ENCODE peak calls at places on chromosomes 11 and 22, in eight cellular contexts. One of them, this sample, is unnamed. For H3K4me1, the result is how much of the 10 kb centered on the place peaks cover.

GRCh38 chr11:23336961-23337360 is 476.7 kb upstream of the CCDC179 start:
- DNase-seq in prostate gland: no peak
- DNase-seq in stomach: no peak
- DNase-seq in GM23338: no peak
- DNase-seq in spleen: no peak
- DNase-seq in K562: no peak
- DNase-seq in H1: no peak
- DNase-seq in sigmoid colon: no peak
- DNase-seq in this sample: no peak

GRCh38 chr11:47409440-47410403 is 1.3 kb downstream of the SLC39A13 start:
- DNase-seq in K562: no peak
- DNase-seq in prostate gland: no peak
- DNase-seq in sigmoid colon: no peak
- DNase-seq in spleen: peak
- DNase-seq in stomach: no peak
- DNase-seq in GM23338: no peak
- DNase-seq in H1: no peak
- DNase-seq in this sample: no peak

GRCh38 chr11:1041936-1042608 is 5.6 kb upstream of the MUC6 start:
- DNase-seq in sigmoid colon: peak
- DNase-seq in spleen: peak
- DNase-seq in K562: peak
- DNase-seq in GM23338: no peak
- DNase-seq in stomach: peak
- DNase-seq in H1: no peak
- DNase-seq in prostate gland: no peak
- DNase-seq in this sample: no peak

GRCh38 chr11:116065519-116065918 is 561.3 kb upstream of the CADM1 start:
- DNase-seq in GM23338: no peak
- DNase-seq in H1: no peak
- DNase-seq in spleen: no peak
- DNase-seq in prostate gland: no peak
- DNase-seq in stomach: no peak
- DNase-seq in K562: no peak
- DNase-seq in sigmoid colon: no peak
- DNase-seq in this sample: no peak

GRCh38 chr11:93072236-93072635 is 102.8 kb downstream of the MTNR1B start:
- DNase-seq in K562: no peak
- DNase-seq in H1: no peak
- DNase-seq in prostate gland: no peak
- DNase-seq in stomach: no peak
- DNase-seq in sigmoid colon: no peak
- DNase-seq in spleen: no peak
- DNase-seq in GM23338: peak
- DNase-seq in this sample: no peak

GRCh38 chr22:46578251-46578823 is 40.9 kb upstream of the CELSR1 start:
- DNase-seq in sigmoid colon: peak
- DNase-seq in prostate gland: no peak
- DNase-seq in stomach: no peak
- DNase-seq in H1: no peak
- DNase-seq in GM23338: no peak
- DNase-seq in K562: no peak
- DNase-seq in spleen: peak
- DNase-seq in this sample: no peak

GRCh38 chr11:9250139-9250582 is 15.0 kb downstream of the DENND5A start:
- DNase-seq in prostate gland: no peak
- DNase-seq in sigmoid colon: no peak
- DNase-seq in GM23338: no peak
- DNase-seq in stomach: no peak
- DNase-seq in spleen: no peak
- DNase-seq in H1: no peak
- DNase-seq in K562: peak
- DNase-seq in this sample: no peak

GRCh38 chr11:96203567-96204365 is 139.2 kb downstream of the MAML2 start:
- DNase-seq in spleen: no peak
- DNase-seq in sigmoid colon: no peak
- DNase-seq in K562: no peak
- DNase-seq in stomach: no peak
- DNase-seq in prostate gland: no peak
- DNase-seq in GM23338: no peak
- DNase-seq in H1: no peak
- DNase-seq in this sample: no peak

GRCh38 chr22:33706100-33706499 is 214.2 kb downstream of the LARGE1 start:
- DNase-seq in H1: no peak
- DNase-seq in prostate gland: no peak
- DNase-seq in GM23338: peak
- DNase-seq in stomach: no peak
- DNase-seq in spleen: no peak
- DNase-seq in K562: no peak
- DNase-seq in sigmoid colon: no peak
- DNase-seq in this sample: no peak

GRCh38 chr11:73981051-73981805 is 1.4 kb downstream of the UCP2 start:
- DNase-seq in H1: no peak
- DNase-seq in stomach: no peak
- DNase-seq in GM23338: no peak
- DNase-seq in prostate gland: no peak
- DNase-seq in sigmoid colon: peak
- DNase-seq in K562: no peak
- DNase-seq in spleen: peak
- DNase-seq in this sample: no peak

GRCh38 chr11:68051191-68052136 is 12.6 kb downstream of the TCIRG1 start:
- DNase-seq in prostate gland: no peak
- DNase-seq in stomach: no peak
- DNase-seq in sigmoid colon: peak
- DNase-seq in spleen: no peak
- DNase-seq in K562: no peak
- DNase-seq in H1: peak
- DNase-seq in GM23338: peak
- DNase-seq in this sample: no peak

GRCh38 chr11:114291381-114291780 is 4.8 kb upstream of the NNMT start:
- DNase-seq in H1: no peak
- DNase-seq in K562: no peak
- DNase-seq in stomach: no peak
- DNase-seq in prostate gland: no peak
- DNase-seq in sigmoid colon: no peak
- DNase-seq in GM23338: no peak
- DNase-seq in spleen: no peak
- DNase-seq in this sample: no peak

GRCh38 chr11:47488111-47488510 is 39.2 kb upstream of the RAPSN start:
- DNase-seq in GM23338: no peak
- DNase-seq in prostate gland: no peak
- DNase-seq in sigmoid colon: no peak
- DNase-seq in K562: no peak
- DNase-seq in H1: no peak
- DNase-seq in stomach: no peak
- DNase-seq in spleen: no peak
- DNase-seq in this sample: no peak

GRCh38 chr22:38724926-38725571 is 19.3 kb downstream of the GTPBP1 start:
- DNase-seq in spleen: peak
- DNase-seq in K562: peak
- DNase-seq in GM23338: peak
- DNase-seq in H1: no peak
- DNase-seq in stomach: no peak
- DNase-seq in prostate gland: no peak
- DNase-seq in sigmoid colon: peak
- DNase-seq in this sample: no peak

GRCh38 chr22:34798605-34799004 is 267.4 kb upstream of the ISX start:
- DNase-seq in GM23338: no peak
- DNase-seq in spleen: no peak
- DNase-seq in K562: no peak
- DNase-seq in sigmoid colon: no peak
- DNase-seq in H1: no peak
- DNase-seq in stomach: no peak
- DNase-seq in prostate gland: no peak
- DNase-seq in this sample: no peak

GRCh38 chr22:39214006-39214382 is 30.8 kb downstream of the PDGFB start:
- DNase-seq in K562: no peak
- DNase-seq in stomach: no peak
- DNase-seq in H1: no peak
- DNase-seq in sigmoid colon: peak
- DNase-seq in GM23338: no peak
- DNase-seq in spleen: peak
- DNase-seq in prostate gland: no peak
- DNase-seq in this sample: no peak

GRCh38 chr11:130535530-130535929 is 87.1 kb downstream of the ADAMTS15 start:
- DNase-seq in GM23338: no peak
- DNase-seq in spleen: no peak
- DNase-seq in prostate gland: peak
- DNase-seq in H1: no peak
- DNase-seq in stomach: no peak
- DNase-seq in K562: no peak
- DNase-seq in sigmoid colon: no peak
- DNase-seq in this sample: peak

DNA sequence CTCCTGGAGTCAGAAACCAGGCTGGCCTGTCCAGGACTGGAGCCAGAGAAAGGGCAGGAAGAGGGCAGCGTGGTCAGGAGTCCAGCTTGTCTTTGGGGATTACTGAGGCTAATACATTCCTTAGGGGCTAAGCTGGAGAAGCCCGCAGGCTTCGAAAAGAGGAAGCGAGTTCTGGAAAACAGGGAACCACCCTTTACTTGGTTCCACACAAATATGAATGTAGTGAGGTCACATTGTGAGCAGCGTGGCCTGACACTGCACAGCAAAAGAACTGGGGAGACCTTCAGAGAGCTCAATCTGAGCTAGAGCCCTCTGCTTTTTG is 132.3 kb downstream of the CEP164 start:
- DNase-seq in spleen: no peak
- DNase-seq in GM23338: no peak
- DNase-seq in H1: no peak
- DNase-seq in prostate gland: no peak
- DNase-seq in K562: no peak
- DNase-seq in stomach: no peak
- DNase-seq in sigmoid colon: peak
- DNase-seq in this sample: no peak
- H3K4me1 ChIP-seq in spleen: under half
- H3K4me1 ChIP-seq in GM23338: under half
- H3K4me1 ChIP-seq in H1: under half
- H3K4me1 ChIP-seq in prostate gland: under half
- H3K4me1 ChIP-seq in K562: under half
- H3K4me1 ChIP-seq in stomach: under half
- H3K4me1 ChIP-seq in sigmoid colon: under half
- H3K4me1 ChIP-seq in this sample: under half

DNA sequence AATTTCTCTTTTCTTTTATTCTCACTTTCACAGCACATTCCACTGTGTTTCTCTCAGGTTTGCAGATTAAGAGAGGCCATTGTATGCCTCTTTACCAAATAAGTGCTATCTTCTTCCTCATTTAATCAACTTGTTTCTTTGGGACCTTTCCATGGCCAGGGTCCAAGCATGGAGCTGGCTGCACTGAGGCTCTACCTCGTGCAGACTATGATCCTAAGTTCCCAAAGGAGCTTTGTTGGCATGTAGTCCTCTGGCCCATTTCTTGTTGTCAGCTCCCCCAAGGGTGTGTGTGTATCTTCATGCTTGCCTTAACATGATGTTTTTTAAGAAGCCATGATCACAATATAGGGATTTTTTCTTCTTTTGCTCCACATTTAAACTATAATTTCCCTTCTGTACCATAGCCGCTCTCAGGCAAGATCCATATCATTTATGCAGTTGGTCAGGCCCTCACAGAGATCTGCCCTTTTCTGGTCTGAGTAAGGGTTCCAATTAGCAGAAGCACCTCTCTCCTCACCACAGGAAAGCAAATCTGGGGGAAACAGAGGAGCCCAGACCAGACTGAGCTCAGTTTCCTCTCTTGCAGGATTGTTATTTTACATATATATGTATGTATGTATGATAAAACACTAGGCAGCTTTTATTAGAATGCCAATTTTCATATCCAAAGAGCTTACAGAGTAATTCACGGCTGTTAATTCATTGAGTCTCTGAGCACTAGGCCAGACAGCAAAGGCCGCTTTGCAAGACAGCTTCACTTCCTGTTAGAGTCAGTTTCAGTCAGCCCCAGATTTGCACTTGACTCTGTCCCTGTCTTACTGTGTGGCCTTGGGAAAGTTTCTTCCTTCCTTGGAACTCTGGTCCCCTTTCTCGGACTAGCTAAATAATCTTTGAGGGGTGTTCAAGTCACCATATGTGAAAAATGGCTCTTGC is 34.3 kb downstream of the CYB5R2 start:
- DNase-seq in spleen: no peak
- DNase-seq in H1: no peak
- DNase-seq in GM23338: no peak
- DNase-seq in stomach: peak
- DNase-seq in sigmoid colon: peak
- DNase-seq in prostate gland: no peak
- DNase-seq in K562: no peak
- DNase-seq in this sample: no peak
- H3K27ac ChIP-seq in spleen: no peak
- H3K27ac ChIP-seq in H1: no peak
- H3K27ac ChIP-seq in GM23338: no peak
- H3K27ac ChIP-seq in stomach: peak
- H3K27ac ChIP-seq in sigmoid colon: peak
- H3K27ac ChIP-seq in prostate gland: no peak
- H3K27ac ChIP-seq in K562: no peak
- H3K27ac ChIP-seq in this sample: peak

GRCh38 chr11:83159901-83160865 is 3.3 kb downstream of the PCF11 start:
- DNase-seq in H1: no peak
- DNase-seq in spleen: peak
- DNase-seq in GM23338: no peak
- DNase-seq in stomach: peak
- DNase-seq in sigmoid colon: no peak
- DNase-seq in K562: no peak
- DNase-seq in prostate gland: peak
- DNase-seq in this sample: no peak

GRCh38 chr11:83158474-83158786 is 1.5 kb downstream of the PCF11 start:
- DNase-seq in GM23338: no peak
- DNase-seq in sigmoid colon: no peak
- DNase-seq in K562: no peak
- DNase-seq in prostate gland: no peak
- DNase-seq in H1: no peak
- DNase-seq in stomach: no peak
- DNase-seq in spleen: no peak
- DNase-seq in this sample: no peak

GRCh38 chr11:83157755-83158473 is 983 bp downstream of the PCF11 start:
- DNase-seq in stomach: peak
- DNase-seq in prostate gland: peak
- DNase-seq in K562: peak
- DNase-seq in H1: peak
- DNase-seq in spleen: peak
- DNase-seq in GM23338: peak
- DNase-seq in sigmoid colon: peak
- DNase-seq in this sample: peak

GRCh38 chr11:83156996-83157754 is at the start of gene PCF11:
- DNase-seq in spleen: no peak
- DNase-seq in prostate gland: no peak
- DNase-seq in H1: peak
- DNase-seq in K562: no peak
- DNase-seq in stomach: no peak
- DNase-seq in GM23338: no peak
- DNase-seq in sigmoid colon: no peak
- DNase-seq in this sample: no peak

GRCh38 chr11:83158965-83159900 is 2.3 kb downstream of the PCF11 start:
- DNase-seq in stomach: no peak
- DNase-seq in K562: no peak
- DNase-seq in sigmoid colon: no peak
- DNase-seq in spleen: no peak
- DNase-seq in GM23338: no peak
- DNase-seq in prostate gland: no peak
- DNase-seq in H1: no peak
- DNase-seq in this sample: no peak
- TF ChIP-seq POLR2AphosphoS5 in stomach: no peak
- TF ChIP-seq POLR2AphosphoS5 in K562: no peak
- TF ChIP-seq POLR2AphosphoS5 in sigmoid colon: no peak
- TF ChIP-seq POLR2AphosphoS5 in spleen: no peak
- TF ChIP-seq POLR2AphosphoS5 in GM23338: no peak
- TF ChIP-seq POLR2AphosphoS5 in prostate gland: no peak
- TF ChIP-seq POLR2AphosphoS5 in H1: no peak
- TF ChIP-seq POLR2AphosphoS5 in this sample: no peak

GRCh38 chr11:21278840-21279239 is 609.5 kb downstream of the NELL1 start:
- DNase-seq in GM23338: no peak
- DNase-seq in spleen: no peak
- DNase-seq in K562: no peak
- DNase-seq in H1: no peak
- DNase-seq in stomach: no peak
- DNase-seq in sigmoid colon: no peak
- DNase-seq in prostate gland: no peak
- DNase-seq in this sample: no peak
- H3K4me1 ChIP-seq in GM23338: under half
- H3K4me1 ChIP-seq in spleen: under half
- H3K4me1 ChIP-seq in K562: under half
- H3K4me1 ChIP-seq in H1: under half
- H3K4me1 ChIP-seq in stomach: under half
- H3K4me1 ChIP-seq in sigmoid colon: under half
- H3K4me1 ChIP-seq in prostate gland: under half
- H3K4me1 ChIP-seq in this sample: under half